ENCODE peak calls at places on chromosome 14, in nine cellular contexts. C is H4; R is T-cell; Z is fibroblast of mammary gland; X is choroid plexus epithelial cell; U is GOT3; F is stimulated activated CD4-positive, alpha-beta T cell treated with anti-CD3 and anti-CD28 coated beads, Interleukin-2, amount 100 ng/mL, for 4 hours; V is left kidney; N is RWPE1. W is an unnamed sample.

GRCh38 chr14:62592877-62593276 is 452.4 kb downstream of the KCNH5 start:
- DNase-seq in F (no peak), X (peak), Z (peak), V (no peak), N (peak), C (peak), U (no peak), R (no peak), W (peak)

GRCh38 chr14:61296151-61296550 is 15.0 kb upstream of the TMEM30B start:
- DNase-seq in Z (no peak), V (no peak), U (no peak), R (no peak), X (no peak), F (no peak), C (no peak), N (no peak), W (no peak)

GRCh38 chr14:99860219-99860618 is 67.0 kb downstream of the EML1 start:
- DNase-seq in C (no peak), Z (no peak), N (no peak), R (no peak), V (no peak), F (no peak), U (no peak), X (no peak), W (no peak)

GRCh38 chr14:101007765-101008164 is 104.2 kb upstream of the RTL1 start:
- DNase-seq in N (no peak), U (no peak), F (no peak), Z (no peak), C (no peak), V (no peak), R (no peak), X (no peak), W (no peak)

GRCh38 chr14:104977008-104977680 is 1.0 kb downstream of the AHNAK2 start:
- DNase-seq in X (no peak), F (no peak), N (no peak), Z (no peak), R (no peak), C (no peak), V (no peak), U (no peak), W (no peak)

GRCh38 chr14:102055181-102055901 is 31.5 kb downstream of the HSP90AA1 start:
- DNase-seq in N (peak), U (no peak), R (no peak), X (peak), V (no peak), C (no peak), F (no peak), Z (peak), W (peak)

GRCh38 chr14:23443881-23444280 is 8.4 kb upstream of the MYH7 start:
- DNase-seq in R (no peak), X (no peak), N (no peak), U (no peak), C (no peak), F (no peak), V (no peak), Z (no peak), W (no peak)

GRCh38 chr14:64191756-64192155 is 102.4 kb downstream of the ESR2 start:
- DNase-seq in N (peak), U (no peak), V (no peak), C (peak), R (no peak), F (no peak), X (peak), Z (peak), W (peak)

GRCh38 chr14:89922549-89922907 is 32.0 kb downstream of the EFCAB11 start:
- DNase-seq in N (no peak), F (no peak), V (no peak), Z (no peak), C (peak), R (no peak), U (no peak), X (no peak), W (no peak)

GRCh38 chr14:90114554-90114953 is 52.8 kb downstream of the KCNK13 start:
- DNase-seq in U (no peak), C (no peak), V (peak), F (no peak), R (no peak), Z (no peak), N (no peak), X (no peak), W (no peak)

GRCh38 chr14:101241147-101241546 is 320.1 kb upstream of the DIO3 start:
- DNase-seq in F (no peak), Z (no peak), N (no peak), U (no peak), X (no peak), C (no peak), R (no peak), V (no peak), W (no peak)

GRCh38 chr14:101547961-101548669 is 13.2 kb upstream of the DIO3 start:
- DNase-seq in U (no peak), Z (no peak), F (no peak), C (no peak), R (no peak), X (no peak), V (no peak), N (no peak), W (no peak)

GRCh38 chr14:95156765-95157194 is 549 bp downstream of the DICER1 start:
- DNase-seq in C (no peak), N (peak), V (peak), Z (peak), U (no peak), R (peak), X (peak), F (no peak), W (no peak)

GRCh38 chr14:69335421-69335820 is 62.7 kb downstream of the ERH start:
- DNase-seq in U (no peak), Z (no peak), R (no peak), F (no peak), C (no peak), N (no peak), V (peak), X (no peak), W (peak)

GRCh38 chr14:65639216-65639615 is 226.7 kb downstream of the FUT8 start:
- DNase-seq in C (no peak), N (no peak), F (no peak), R (no peak), U (no peak), X (peak), Z (peak), V (no peak), W (peak)

GRCh38 chr14:53956427-53957201 is at the start of gene BMP4:
- DNase-seq in Z (no peak), V (peak), R (no peak), U (no peak), F (no peak), X (no peak), C (no peak), N (no peak), W (peak)

GRCh38 chr14:69242311-69243224 is 17.4 kb upstream of the GALNT16 start:
- DNase-seq in F (peak), X (peak), R (peak), U (no peak), N (peak), C (peak), Z (peak), V (peak), W (peak)

GRCh38 chr14:29350496-29350895 is 577.2 kb downstream of the PRKD1 start:
- DNase-seq in V (no peak), Z (no peak), R (no peak), C (no peak), X (no peak), F (no peak), U (no peak), N (no peak), W (no peak)

GRCh38 chr14:22915886-22916521 is 2.9 kb downstream of the RBM23 start:
- DNase-seq in F (no peak), X (peak), C (no peak), N (no peak), Z (peak), V (no peak), U (no peak), R (no peak), W (no peak)

GRCh38 chr14:23061995-23062394 is 4.7 kb upstream of the CDH24 start:
- DNase-seq in V (no peak), Z (peak), U (no peak), C (peak), N (peak), R (no peak), F (no peak), X (peak), W (peak)

GRCh38 chr14:105989746-105990302 is 463.4 kb downstream of the TMEM121 start:
- DNase-seq in R (no peak), F (no peak), N (no peak), C (no peak), V (no peak), Z (no peak), X (no peak), U (no peak), W (no peak)

GRCh38 chr14:72740966-72741835 is 152.7 kb downstream of the DPF3 start:
- DNase-seq in Z (no peak), X (no peak), C (no peak), U (no peak), N (no peak), F (no peak), R (no peak), V (no peak), W (no peak)

GRCh38 chr14:52473557-52473956 is 78.7 kb downstream of the TXNDC16 start:
- DNase-seq in R (no peak), X (peak), N (peak), C (peak), Z (peak), V (peak), F (no peak), U (no peak), W (no peak)

GRCh38 chr14:95533822-95534221 is 1.0 kb upstream of the GLRX5 start:
- DNase-seq in Z (no peak), R (no peak), V (no peak), F (no peak), C (no peak), N (no peak), U (no peak), X (no peak), W (no peak)

GRCh38 chr14:105532735-105533141 is 6.4 kb downstream of the TMEM121 start:
- DNase-seq in U (no peak), F (no peak), C (no peak), N (no peak), R (no peak), Z (peak), X (peak), V (peak), W (no peak)

GRCh38 chr14:85958069-85958468 is 428.1 kb downstream of the FLRT2 start:
- DNase-seq in C (no peak), U (no peak), Z (no peak), X (peak), F (no peak), N (no peak), V (no peak), R (no peak), W (no peak)

GRCh38 chr14:91017011-91017410 is 43.4 kb downstream of the RPS6KA5 start:
- DNase-seq in C (no peak), U (no peak), N (no peak), F (no peak), R (no peak), X (no peak), Z (no peak), V (no peak), W (no peak)

GRCh38 chr14:76882646-76883045 is 56.4 kb downstream of the LRRC74A start:
- DNase-seq in C (no peak), F (no peak), X (no peak), V (no peak), R (no peak), Z (no peak), U (no peak), N (no peak), W (no peak)

GRCh38 chr14:23861666-23862065 is 91.9 kb upstream of the DHRS4 start:
- DNase-seq in V (peak), N (no peak), F (no peak), Z (no peak), U (no peak), X (peak), C (no peak), R (no peak), W (no peak)

GRCh38 chr14:61470261-61470953 is 149.0 kb downstream of the PRKCH start:
- DNase-seq in R (no peak), C (peak), X (peak), Z (peak), U (no peak), F (no peak), V (peak), N (peak), W (peak)

GRCh38 chr14:78519863-78520262 is 349.7 kb downstream of the NRXN3 start:
- DNase-seq in U (no peak), F (no peak), Z (peak), V (peak), X (peak), R (no peak), C (no peak), N (peak), W (no peak)

GRCh38 chr14:49959822-49960408 is 67.0 kb downstream of the ARF6 start:
- DNase-seq in C (no peak), Z (no peak), F (no peak), U (no peak), X (no peak), V (peak), R (peak), N (no peak), W (no peak)

W was measured in foreskin keratinocyte.